ENCODE peak calls at places on chromosomes 1 and 21, in six cellular contexts. K is neural crest cell; E is colonic mucosa; T is adrenal gland; M is hepatocyte; J is CD4-positive, alpha-beta T cell. G is an unnamed sample.

GRCh38 chr1:55854911-55855310 is 639.7 kb upstream of the USP24 start:
- DNase-seq in J (no peak), K (no peak), T (no peak), M (no peak), E (no peak), G (no peak)

GRCh38 chr1:66764994-66765578 is 12.8 kb downstream of the DYNLT5 start:
- DNase-seq in T (peak; percentile 68), J (peak; percentile 44), K (peak; percentile 53), M (peak; percentile 66), E (peak; percentile 59), G (no peak)

GRCh38 chr1:27302612-27303011 is 19.4 kb upstream of the TMEM222 start:
- DNase-seq in T (no peak), E (no peak), J (no peak), K (no peak), M (no peak), G (no peak)

GRCh38 chr1:41843378-41843777 is 75.3 kb downstream of the HIVEP3 start:
- DNase-seq in M (no peak), E (no peak), K (no peak), J (no peak), T (no peak), G (no peak)

GRCh38 chr1:28512058-28512611 is 6.3 kb downstream of the RCC1 start:
- DNase-seq in J (no peak), T (no peak), M (no peak), E (no peak), K (no peak), G (no peak)

GRCh38 chr1:170967042-170967910 is 31.9 kb downstream of the MROH9 start:
- DNase-seq in T (peak; percentile 18), J (no peak), M (peak; percentile 63), E (no peak), K (no peak), G (no peak)

GRCh38 chr1:30748699-30749401 is 8.7 kb downstream of the LAPTM5 start:
- DNase-seq in K (no peak), T (no peak), M (peak; percentile 50), E (no peak), J (peak; percentile 27), G (peak; percentile 83)

GRCh38 chr1:199307865-199308264 is 669.0 kb downstream of the PTPRC start:
- DNase-seq in T (no peak), M (no peak), J (no peak), K (no peak), E (no peak), G (no peak)

GRCh38 chr1:90862782-90863181 is 145.7 kb upstream of the BARHL2 start:
- DNase-seq in K (no peak), T (no peak), M (no peak), E (no peak), J (no peak), G (no peak)

GRCh38 chr1:97139512-97139911 is 417.9 kb downstream of the PTBP2 start:
- DNase-seq in M (no peak), T (no peak), J (no peak), E (no peak), K (no peak), G (no peak)

GRCh38 chr1:180229483-180230415 is at the start of gene LHX4:
- DNase-seq in K (peak; percentile 46), T (peak; percentile 17), M (peak; percentile 41), J (no peak), E (peak; percentile 49), G (no peak)

GRCh38 chr21:35779690-35780570 is 280.4 kb downstream of the SETD4 start:
- DNase-seq in J (no peak), M (no peak), T (no peak), K (no peak), E (no peak), G (no peak)

GRCh38 chr1:208178091-208178529 is 66.1 kb downstream of the PLXNA2 start:
- DNase-seq in J (no peak), E (peak; percentile 67), K (no peak), T (no peak), M (peak; percentile 51), G (no peak)

GRCh38 chr1:155083865-155084721 is 5.5 kb downstream of the EFNA3 start:
- DNase-seq in E (peak; percentile 89), J (no peak), M (peak; percentile 52), T (peak; percentile 63), K (no peak), G (no peak)

GRCh38 chr21:46130721-46131720 is 24.4 kb downstream of the FTCD start:
- DNase-seq in M (no peak), K (no peak), E (no peak), T (no peak), J (no peak), G (peak; percentile 78)

DNA sequence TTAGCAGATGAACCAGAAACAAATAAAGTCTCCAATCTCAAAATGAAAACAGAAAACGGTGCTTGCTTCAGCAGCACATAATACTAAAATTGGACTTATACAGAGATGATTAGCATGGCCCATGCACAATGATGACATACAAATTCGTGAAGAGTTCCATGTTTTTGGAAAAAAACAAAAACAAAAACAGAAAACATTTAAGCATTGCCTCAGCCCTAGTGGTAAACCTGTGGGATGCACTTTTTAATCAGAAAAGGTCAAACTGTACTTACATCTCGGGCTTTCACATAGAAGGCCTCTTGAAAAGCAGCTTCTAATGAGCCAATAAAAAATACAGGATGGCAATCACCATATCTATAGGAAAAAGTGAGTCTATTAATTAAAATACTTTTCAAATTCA is 159.1 kb upstream of the DMRTA2 start:
- DNase-seq in K (no peak), T (no peak), E (no peak), M (no peak), J (no peak), G (no peak)
- TF ChIP-seq CTCF in K (no peak), T (no peak), E (no peak), M (no peak), J (no peak), G (no peak)

GRCh38 chr1:22896184-22896583 is 76.5 kb downstream of the LACTBL1 start:
- DNase-seq in J (no peak), M (no peak), T (no peak), K (no peak), E (no peak), G (peak; percentile 85)
- TF ChIP-seq CTCF in J (no peak), M (no peak), T (no peak), K (no peak), E (no peak), G (no peak)

DNA sequence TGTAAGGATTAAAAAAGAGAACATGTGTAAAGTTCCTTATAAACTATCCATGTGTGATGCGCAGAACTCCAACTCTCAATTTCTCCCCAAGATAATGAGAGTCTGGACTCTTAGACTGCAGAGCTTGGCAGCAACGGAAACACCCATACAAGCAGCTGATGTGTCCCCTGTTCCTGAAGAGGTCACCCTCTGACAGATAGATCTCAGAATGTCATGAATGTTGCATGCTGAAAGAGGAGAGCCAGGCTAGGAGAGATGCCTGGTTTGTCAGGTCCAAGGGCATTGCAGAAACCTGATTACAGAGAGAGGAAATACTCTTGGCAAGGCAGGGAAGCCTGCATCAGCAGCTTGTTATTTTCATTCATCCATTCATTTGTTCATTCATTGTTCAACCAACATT is 24.2 kb downstream of the MTARC1 start:
- DNase-seq in J (no peak), M (no peak), K (no peak), E (no peak), T (no peak), G (no peak)
- TF ChIP-seq CTCF in J (no peak), M (no peak), K (no peak), E (no peak), T (no peak), G (no peak)

GRCh38 chr1:152397474-152397873 is 16.6 kb downstream of the CRNN start:
- DNase-seq in J (no peak), E (no peak), M (no peak), K (no peak), T (no peak), G (no peak)

GRCh38 chr1:152394151-152394550 is 19.9 kb downstream of the CRNN start:
- DNase-seq in K (no peak), J (no peak), M (no peak), T (no peak), E (no peak), G (no peak)

GRCh38 chr1:152398812-152399698 is 15.0 kb downstream of the CRNN start:
- DNase-seq in K (no peak), M (no peak), J (no peak), T (no peak), E (no peak), G (no peak)
- TF ChIP-seq CTCF in K (no peak), M (no peak), J (no peak), T (no peak), E (no peak), G (no peak)

GRCh38 chr1:237864338-237865244 is 26.1 kb downstream of the ZP4 start:
- DNase-seq in E (peak; percentile 67), M (peak; percentile 85), T (peak; percentile 85), K (peak; percentile 66), J (no peak), G (no peak)
- TF ChIP-seq CTCF in E (peak; percentile 77), M (peak; percentile 96), T (peak; percentile 87), K (peak; percentile 97), J (no peak), G (peak; percentile 98)